ENCODE peak calls at places on chromosomes 2 and 18, in four cellular contexts. One of them, this sample, is unnamed.

GRCh38 chr18:12113999-12114646 is 20.5 kb downstream of the ANKRD62 start:
- DNase-seq in PC-3: peak
- DNase-seq in CD8-positive, alpha-beta T cell: no peak
- DNase-seq in neural crest cell: no peak
- DNase-seq in this sample: no peak

GRCh38 chr18:63339920-63340484 is 20.4 kb upstream of the BCL2 start:
- DNase-seq in PC-3: peak
- DNase-seq in CD8-positive, alpha-beta T cell: peak
- DNase-seq in neural crest cell: peak
- DNase-seq in this sample: no peak

GRCh38 chr2:10190737-10191532 is 68.4 kb downstream of the RRM2 start:
- DNase-seq in PC-3: no peak
- DNase-seq in CD8-positive, alpha-beta T cell: no peak
- DNase-seq in neural crest cell: no peak
- DNase-seq in this sample: no peak

GRCh38 chr2:52260904-52261303 is 1229.0 kb upstream of the NRXN1 start:
- DNase-seq in PC-3: no peak
- DNase-seq in CD8-positive, alpha-beta T cell: no peak
- DNase-seq in neural crest cell: no peak
- DNase-seq in this sample: no peak

GRCh38 chr18:67092141-67092540 is 424.4 kb downstream of the DSEL start:
- DNase-seq in PC-3: no peak
- DNase-seq in CD8-positive, alpha-beta T cell: no peak
- DNase-seq in neural crest cell: no peak
- DNase-seq in this sample: no peak

GRCh38 chr2:235737396-235737795 is 243.6 kb downstream of the AGAP1 start:
- DNase-seq in PC-3: no peak
- DNase-seq in CD8-positive, alpha-beta T cell: no peak
- DNase-seq in neural crest cell: no peak
- DNase-seq in this sample: no peak

GRCh38 chr18:24234330-24234729 is 95.5 kb downstream of the CABYR start:
- DNase-seq in PC-3: no peak
- DNase-seq in CD8-positive, alpha-beta T cell: no peak
- DNase-seq in neural crest cell: no peak
- DNase-seq in this sample: no peak

GRCh38 chr2:118865106-118865505 is 17.7 kb upstream of the EN1 start:
- DNase-seq in PC-3: peak
- DNase-seq in CD8-positive, alpha-beta T cell: no peak
- DNase-seq in neural crest cell: peak
- DNase-seq in this sample: no peak

GRCh38 chr2:28390857-28391563 is 1.6 kb upstream of the FOSL2 start:
- DNase-seq in PC-3: peak
- DNase-seq in CD8-positive, alpha-beta T cell: no peak
- DNase-seq in neural crest cell: peak
- DNase-seq in this sample: no peak

GRCh38 chr18:48929951-48930713 is 20.6 kb downstream of the SMAD7 start:
- DNase-seq in PC-3: no peak
- DNase-seq in CD8-positive, alpha-beta T cell: no peak
- DNase-seq in neural crest cell: no peak
- DNase-seq in this sample: no peak

GRCh38 chr2:241014764-241015163 is 16.3 kb downstream of the SNED1 start:
- DNase-seq in PC-3: no peak
- DNase-seq in CD8-positive, alpha-beta T cell: no peak
- DNase-seq in neural crest cell: no peak
- DNase-seq in this sample: no peak

GRCh38 chr18:44802508-44802907 is 121.8 kb downstream of the SETBP1 start:
- DNase-seq in PC-3: no peak
- DNase-seq in CD8-positive, alpha-beta T cell: no peak
- DNase-seq in neural crest cell: no peak
- DNase-seq in this sample: no peak

GRCh38 chr2:230877131-230877736 is 12.5 kb downstream of the ITM2C start:
- DNase-seq in PC-3: no peak
- DNase-seq in CD8-positive, alpha-beta T cell: no peak
- DNase-seq in neural crest cell: no peak
- DNase-seq in this sample: no peak

GRCh38 chr2:225468131-225468530 is 68.6 kb downstream of the NYAP2 start:
- DNase-seq in PC-3: no peak
- DNase-seq in CD8-positive, alpha-beta T cell: no peak
- DNase-seq in neural crest cell: no peak
- DNase-seq in this sample: no peak

GRCh38 chr2:37919631-37920032 is 5.5 kb upstream of the RMDN2 start:
- DNase-seq in PC-3: no peak
- DNase-seq in CD8-positive, alpha-beta T cell: no peak
- DNase-seq in neural crest cell: no peak
- DNase-seq in this sample: no peak

GRCh38 chr2:134228493-134228903 is 25.4 kb upstream of the MGAT5 start:
- DNase-seq in PC-3: peak
- DNase-seq in CD8-positive, alpha-beta T cell: no peak
- DNase-seq in neural crest cell: no peak
- DNase-seq in this sample: no peak

GRCh38 chr2:68418855-68419254 is 48.2 kb downstream of the FBXO48 start:
- DNase-seq in PC-3: no peak
- DNase-seq in CD8-positive, alpha-beta T cell: no peak
- DNase-seq in neural crest cell: no peak
- DNase-seq in this sample: no peak

GRCh38 chr18:29737620-29738019 is 1304.9 kb downstream of the DSC3 start:
- DNase-seq in PC-3: no peak
- DNase-seq in CD8-positive, alpha-beta T cell: no peak
- DNase-seq in neural crest cell: no peak
- DNase-seq in this sample: no peak
- TF ChIP-seq CTCF in PC-3: no peak
- TF ChIP-seq CTCF in CD8-positive, alpha-beta T cell: no peak
- TF ChIP-seq CTCF in neural crest cell: no peak
- TF ChIP-seq CTCF in this sample: no peak

GRCh38 chr2:43165378-43166025 is 60.9 kb downstream of the ZFP36L2 start:
- DNase-seq in PC-3: no peak
- DNase-seq in CD8-positive, alpha-beta T cell: no peak
- DNase-seq in neural crest cell: no peak
- DNase-seq in this sample: no peak
- TF ChIP-seq CTCF in PC-3: peak
- TF ChIP-seq CTCF in CD8-positive, alpha-beta T cell: no peak
- TF ChIP-seq CTCF in neural crest cell: peak
- TF ChIP-seq CTCF in this sample: no peak

GRCh38 chr2:46937457-46937856 is 21.9 kb upstream of the MCFD2 start:
- DNase-seq in PC-3: peak
- DNase-seq in CD8-positive, alpha-beta T cell: no peak
- DNase-seq in neural crest cell: no peak
- DNase-seq in this sample: no peak
- TF ChIP-seq CTCF in PC-3: peak
- TF ChIP-seq CTCF in CD8-positive, alpha-beta T cell: peak
- TF ChIP-seq CTCF in neural crest cell: peak
- TF ChIP-seq CTCF in this sample: no peak

DNA sequence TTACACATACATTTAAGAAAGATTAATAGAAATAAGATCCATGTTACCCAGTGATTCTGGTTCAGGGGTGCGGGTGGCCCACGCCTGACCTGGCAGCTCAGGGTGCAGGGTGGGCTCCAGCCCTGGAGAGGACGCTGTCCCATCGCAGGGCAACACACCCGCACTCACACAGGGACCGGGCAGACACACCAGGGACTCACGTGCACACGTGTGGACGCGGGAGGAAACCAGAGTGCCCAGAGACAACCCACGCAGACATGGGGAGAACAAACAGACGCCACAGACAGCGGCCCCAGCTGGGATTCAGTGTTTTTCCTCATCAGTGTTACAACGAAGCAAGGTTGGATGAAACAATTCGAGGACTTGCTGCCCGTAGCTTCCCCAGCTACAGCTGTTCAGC is 8.4 kb upstream of the ALLC start:
- DNase-seq in PC-3: no peak
- DNase-seq in CD8-positive, alpha-beta T cell: no peak
- DNase-seq in neural crest cell: no peak
- DNase-seq in this sample: no peak
- TF ChIP-seq CTCF in PC-3: no peak
- TF ChIP-seq CTCF in CD8-positive, alpha-beta T cell: no peak
- TF ChIP-seq CTCF in neural crest cell: no peak
- TF ChIP-seq CTCF in this sample: no peak

GRCh38 chr2:144504191-144504590 is 15.7 kb downstream of the ZEB2 start:
- DNase-seq in PC-3: no peak
- DNase-seq in CD8-positive, alpha-beta T cell: no peak
- DNase-seq in neural crest cell: no peak
- DNase-seq in this sample: no peak
- TF ChIP-seq CTCF in PC-3: no peak
- TF ChIP-seq CTCF in CD8-positive, alpha-beta T cell: no peak
- TF ChIP-seq CTCF in neural crest cell: no peak
- TF ChIP-seq CTCF in this sample: no peak

DNA sequence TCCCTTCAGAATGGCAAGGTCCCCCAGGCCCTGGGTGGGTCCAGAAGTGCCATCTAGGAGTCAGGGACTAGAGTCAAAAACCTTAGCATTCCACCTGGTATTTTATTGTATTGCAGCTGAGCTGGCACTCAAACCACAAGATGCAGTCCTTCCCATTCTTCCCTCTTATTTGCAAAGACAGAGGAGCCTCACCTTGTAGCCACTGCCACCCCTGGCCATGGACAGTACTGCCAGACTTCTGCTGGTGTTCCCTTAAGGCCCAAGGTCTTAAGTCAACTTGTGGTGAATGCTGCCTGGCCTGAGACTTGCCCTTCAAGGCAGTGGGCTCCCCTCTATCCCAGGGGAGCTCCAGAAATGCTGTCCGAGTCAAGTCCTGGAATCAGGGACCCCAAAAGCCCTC is 6.9 kb downstream of the UGT1A10 start:
- DNase-seq in PC-3: peak
- DNase-seq in CD8-positive, alpha-beta T cell: no peak
- DNase-seq in neural crest cell: no peak
- DNase-seq in this sample: no peak
- TF ChIP-seq CTCF in PC-3: peak
- TF ChIP-seq CTCF in CD8-positive, alpha-beta T cell: no peak
- TF ChIP-seq CTCF in neural crest cell: peak
- TF ChIP-seq CTCF in this sample: no peak

GRCh38 chr18:70662588-70662987 is 373.7 kb downstream of the SOCS6 start:
- DNase-seq in PC-3: no peak
- DNase-seq in CD8-positive, alpha-beta T cell: no peak
- DNase-seq in neural crest cell: no peak
- DNase-seq in this sample: no peak
- TF ChIP-seq CTCF in PC-3: no peak
- TF ChIP-seq CTCF in CD8-positive, alpha-beta T cell: no peak
- TF ChIP-seq CTCF in neural crest cell: no peak
- TF ChIP-seq CTCF in this sample: no peak

This sample was measured in activated B cell treated with CpG ODN at 0.5 μM for 24 hours.